ENCODE peak calls at places on chromosomes 2 and 18, in five cellular contexts. P is fibroblast of the aortic adventitia, V is HCT116, O is AG10803, M is foreskin fibroblast. J is an unnamed sample.

GRCh38 chr2:71545572-71546274 is 92.4 kb downstream of the DYSF start:
- DNase-seq in P (peak; percentile 75), V (peak; percentile 57), O (peak; percentile 66), M (peak; percentile 81), J (no peak)

GRCh38 chr2:170166735-170167134 is 11.2 kb upstream of the MYO3B start:
- DNase-seq in P (no peak), V (no peak), O (no peak), M (no peak), J (no peak)

GRCh38 chr2:158042666-158043065 is 59.0 kb upstream of the UPP2 start:
- DNase-seq in P (no peak), V (no peak), O (no peak), M (no peak), J (no peak)

GRCh38 chr2:206438196-206438727 is 5.1 kb upstream of the ADAM23 start:
- DNase-seq in P (no peak), V (no peak), O (no peak), M (peak; percentile 23), J (no peak)

GRCh38 chr2:220318508-220318907 is 691.1 kb downstream of the SLC4A3 start:
- DNase-seq in P (no peak), V (no peak), O (no peak), M (no peak), J (no peak)

GRCh38 chr18:74116628-74117554 is 30.7 kb downstream of the FBXO15 start:
- DNase-seq in P (peak; percentile 72), V (peak; percentile 8), O (peak; percentile 47), M (peak; percentile 72), J (no peak)

GRCh38 chr2:106953236-106953635 is 67.3 kb upstream of the ST6GAL2 start:
- DNase-seq in P (no peak), V (no peak), O (no peak), M (no peak), J (no peak)

GRCh38 chr18:59691046-59691395 is 6.2 kb downstream of the CCBE1 start:
- DNase-seq in P (no peak), V (no peak), O (peak; percentile 86), M (peak; percentile 95), J (no peak)

GRCh38 chr2:10832228-10832936 is 19.8 kb upstream of the PDIA6 start:
- DNase-seq in P (peak; percentile 77), V (peak; percentile 69), O (peak; percentile 72), M (peak; percentile 91), J (peak; percentile 93)

GRCh38 chr2:75428060-75428459 is 132.7 kb downstream of the EVA1A start:
- DNase-seq in P (no peak), V (no peak), O (no peak), M (no peak), J (no peak)
- TF ChIP-seq CTCF in P (no peak), V (no peak), O (no peak), M (no peak), J (no peak)

GRCh38 chr2:156129227-156129626 is 203.3 kb downstream of the NR4A2 start:
- DNase-seq in P (no peak), V (no peak), O (no peak), M (no peak), J (no peak)
- TF ChIP-seq CTCF in P (no peak), V (peak; percentile 46), O (no peak), M (no peak), J (no peak)

GRCh38 chr2:166418853-166419615 is 43.3 kb upstream of the SCN9A start:
- DNase-seq in P (no peak), V (no peak), O (no peak), M (no peak), J (no peak)

GRCh38 chr2:166413255-166413654 is 37.5 kb upstream of the SCN9A start:
- DNase-seq in P (no peak), V (no peak), O (peak; percentile 20), M (peak; percentile 74), J (no peak)

GRCh38 chr2:166419616-166419934 is 43.8 kb upstream of the SCN9A start:
- DNase-seq in P (peak; percentile 76), V (peak; percentile 23), O (peak; percentile 51), M (peak; percentile 73), J (no peak)

DNA sequence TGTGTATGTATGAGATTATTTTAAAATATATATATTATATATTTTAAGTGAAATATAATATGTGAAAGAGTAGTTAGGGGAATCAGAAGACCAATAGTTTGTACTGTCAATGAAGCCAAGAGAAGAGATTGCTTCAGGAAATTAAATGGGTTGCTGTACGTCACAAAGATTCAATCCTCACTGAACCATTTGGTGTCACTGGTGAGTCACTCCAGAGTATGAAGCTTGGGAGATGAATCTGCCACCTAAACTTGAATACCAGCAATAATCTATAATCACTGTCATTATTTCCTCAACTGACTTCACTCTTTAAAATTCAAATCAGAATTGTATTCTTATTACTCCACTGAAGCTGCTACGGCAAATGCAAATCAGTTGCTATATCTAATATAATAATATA is 41.9 kb upstream of the SCN9A start:
- DNase-seq in P (peak; percentile 39), V (peak; percentile 39), O (peak; percentile 34), M (peak; percentile 79), J (no peak)
- TF ChIP-seq CTCF in P (no peak), V (no peak), O (no peak), M (no peak), J (no peak)

GRCh38 chr2:9219027-9219445 is 12.4 kb downstream of the ASAP2 start:
- DNase-seq in P (no peak), V (no peak), O (no peak), M (peak; percentile 35), J (no peak)
- TF ChIP-seq CTCF in P (no peak), V (no peak), O (no peak), M (no peak), J (no peak)

GRCh38 chr2:54725343-54726099 is 2.1 kb downstream of the EML6 start:
- DNase-seq in P (no peak), V (no peak), O (no peak), M (peak; percentile 5), J (no peak)

GRCh38 chr2:54726940-54727339 is 3.5 kb downstream of the EML6 start:
- DNase-seq in P (no peak), V (no peak), O (no peak), M (peak; percentile 35), J (no peak)

GRCh38 chr2:54724560-54725342 is 1.3 kb downstream of the EML6 start:
- DNase-seq in P (no peak), V (no peak), O (peak; percentile 3), M (peak; percentile 41), J (peak; percentile 63)

GRCh38 chr2:54726431-54726830 is 3.0 kb downstream of the EML6 start:
- DNase-seq in P (no peak), V (no peak), O (no peak), M (peak; percentile 10), J (no peak)

GRCh38 chr2:54728669-54729120 is 5.2 kb downstream of the EML6 start:
- DNase-seq in P (peak; percentile 87), V (peak; percentile 49), O (peak; percentile 85), M (peak; percentile 93), J (no peak)
- TF ChIP-seq CTCF in P (no peak), V (peak; percentile 26), O (peak; percentile 21), M (no peak), J (no peak)

J was measured in mesothelial cell of epicardium.